ENCODE peak calls at places on chromosomes 11 and 22, in five cellular contexts. W, Z, G, J and U are unnamed samples.

GRCh38 chr11:64396079-64396591 is 37.2 kb downstream of the RPS6KA4 start:
- DNase-seq in W (no peak), Z (no peak), G (no peak), J (no peak), U (no peak)

GRCh38 chr11:110297726-110298297 is 1.4 kb upstream of the RDX start:
- DNase-seq in W (no peak), Z (no peak), G (peak), J (no peak), U (no peak)

GRCh38 chr11:114085965-114086364 is 26.5 kb downstream of the ZBTB16 start:
- DNase-seq in W (peak), Z (no peak), G (no peak), J (no peak), U (no peak)

GRCh38 chr22:48045369-48045768 is 1282.9 kb downstream of the TBC1D22A start:
- DNase-seq in W (no peak), Z (no peak), G (no peak), J (no peak), U (no peak)

GRCh38 chr11:132342408-132342807 is 972.0 kb downstream of the NTM start:
- DNase-seq in W (no peak), Z (no peak), G (no peak), J (no peak), U (no peak)

GRCh38 chr11:111693224-111693937 is 72.8 kb downstream of the PPP2R1B start:
- DNase-seq in W (no peak), Z (no peak), G (no peak), J (no peak), U (no peak)

GRCh38 chr11:27292642-27293020 is 70.4 kb downstream of the CCDC34 start:
- DNase-seq in W (no peak), Z (no peak), G (no peak), J (no peak), U (no peak)

GRCh38 chr22:21941921-21942320 is 10.7 kb downstream of the PPM1F start:
- DNase-seq in W (no peak), Z (no peak), G (no peak), J (no peak), U (no peak)

GRCh38 chr22:46617250-46618103 is 2.7 kb upstream of the GRAMD4 start:
- DNase-seq in W (no peak), Z (no peak), G (no peak), J (no peak), U (no peak)

GRCh38 chr11:23846902-23847422 is 649.9 kb upstream of the LUZP2 start:
- DNase-seq in W (no peak), Z (no peak), G (no peak), J (no peak), U (peak)

GRCh38 chr11:35216962-35217667 is 78.1 kb downstream of the CD44 start:
- DNase-seq in W (no peak), Z (no peak), G (peak), J (no peak), U (no peak)

GRCh38 chr11:61362542-61362875 is 335 bp downstream of the TMEM138 start:
- DNase-seq in W (no peak), Z (no peak), G (no peak), J (no peak), U (peak)

GRCh38 chr11:72209101-72209500 is 7.5 kb upstream of the FOLR2 start:
- DNase-seq in W (peak), Z (no peak), G (no peak), J (no peak), U (no peak)

GRCh38 chr22:50626856-50627451 is 998 bp downstream of the ARSA start:
- DNase-seq in W (no peak), Z (no peak), G (no peak), J (no peak), U (no peak)

GRCh38 chr22:19641254-19641982 is 72.9 kb upstream of the SEPTIN5 start:
- DNase-seq in W (peak), Z (no peak), G (peak), J (no peak), U (no peak)

GRCh38 chr11:35567737-35568465 is 42.5 kb upstream of the PAMR1 start:
- DNase-seq in W (peak), Z (no peak), G (peak), J (no peak), U (no peak)

GRCh38 chr11:95150977-95151684 is 61.5 kb downstream of the ENDOD1 start:
- DNase-seq in W (peak), Z (peak), G (peak), J (peak), U (peak)

GRCh38 chr11:11332141-11332710 is 20.8 kb downstream of the CSNK2A3 start:
- DNase-seq in W (no peak), Z (no peak), G (no peak), J (no peak), U (no peak)

GRCh38 chr11:34145847-34146381 is 40.5 kb downstream of the NAT10 start:
- DNase-seq in W (no peak), Z (no peak), G (no peak), J (no peak), U (no peak)

GRCh38 chr11:128310676-128311445 is 276.5 kb downstream of the ETS1 start:
- DNase-seq in W (no peak), Z (no peak), G (no peak), J (no peak), U (no peak)

GRCh38 chr11:102600666-102601065 is 24.5 kb downstream of the MMP20 start:
- DNase-seq in W (no peak), Z (no peak), G (no peak), J (no peak), U (no peak)

GRCh38 chr11:119594639-119595249 is 134.3 kb downstream of the NECTIN1 start:
- DNase-seq in W (peak), Z (peak), G (peak), J (no peak), U (no peak)

GRCh38 chr11:11279956-11280689 is 72.9 kb downstream of the CSNK2A3 start:
- DNase-seq in W (no peak), Z (peak), G (no peak), J (no peak), U (no peak)

GRCh38 chr11:22349446-22349845 is 11.3 kb downstream of the SLC17A6 start:
- DNase-seq in W (no peak), Z (no peak), G (no peak), J (no peak), U (no peak)

GRCh38 chr11:102776454-102776853 is 4.0 kb downstream of the MMP10 start:
- DNase-seq in W (no peak), Z (no peak), G (no peak), J (no peak), U (no peak)

GRCh38 chr22:42797021-42797420 is 60.1 kb downstream of the ARFGAP3 start:
- DNase-seq in W (no peak), Z (no peak), G (no peak), J (no peak), U (no peak)

GRCh38 chr11:82043316-82043715 is 690.3 kb downstream of the FAM181B start:
- DNase-seq in W (no peak), Z (no peak), G (no peak), J (peak), U (no peak)

GRCh38 chr11:82041764-82042163 is 691.9 kb downstream of the FAM181B start:
- DNase-seq in W (no peak), Z (no peak), G (no peak), J (no peak), U (no peak)

DNA sequence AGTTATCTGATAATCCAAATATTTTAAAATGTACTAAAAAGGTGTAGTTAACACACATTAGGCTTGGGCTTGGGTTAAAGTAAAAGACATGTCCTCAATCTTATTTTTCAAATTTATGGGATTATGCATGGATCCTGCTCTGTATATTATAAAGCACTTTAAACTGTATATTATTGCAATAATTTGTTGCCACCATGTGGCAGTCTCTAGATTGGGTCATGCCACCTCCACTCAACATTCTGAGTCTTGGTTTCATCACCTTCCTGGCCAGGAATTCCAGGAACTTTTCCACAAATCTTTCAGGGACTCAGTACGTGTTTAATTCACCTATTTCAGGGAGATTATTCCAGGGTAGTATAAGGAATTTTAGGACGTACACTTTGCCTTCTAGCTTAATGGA is 695.5 kb downstream of the FAM181B start:
- DNase-seq in W (no peak), Z (no peak), G (no peak), J (no peak), U (no peak)
- TF ChIP-seq CTCF in W (no peak), Z (no peak), G (no peak), J (peak), U (no peak)

DNA sequence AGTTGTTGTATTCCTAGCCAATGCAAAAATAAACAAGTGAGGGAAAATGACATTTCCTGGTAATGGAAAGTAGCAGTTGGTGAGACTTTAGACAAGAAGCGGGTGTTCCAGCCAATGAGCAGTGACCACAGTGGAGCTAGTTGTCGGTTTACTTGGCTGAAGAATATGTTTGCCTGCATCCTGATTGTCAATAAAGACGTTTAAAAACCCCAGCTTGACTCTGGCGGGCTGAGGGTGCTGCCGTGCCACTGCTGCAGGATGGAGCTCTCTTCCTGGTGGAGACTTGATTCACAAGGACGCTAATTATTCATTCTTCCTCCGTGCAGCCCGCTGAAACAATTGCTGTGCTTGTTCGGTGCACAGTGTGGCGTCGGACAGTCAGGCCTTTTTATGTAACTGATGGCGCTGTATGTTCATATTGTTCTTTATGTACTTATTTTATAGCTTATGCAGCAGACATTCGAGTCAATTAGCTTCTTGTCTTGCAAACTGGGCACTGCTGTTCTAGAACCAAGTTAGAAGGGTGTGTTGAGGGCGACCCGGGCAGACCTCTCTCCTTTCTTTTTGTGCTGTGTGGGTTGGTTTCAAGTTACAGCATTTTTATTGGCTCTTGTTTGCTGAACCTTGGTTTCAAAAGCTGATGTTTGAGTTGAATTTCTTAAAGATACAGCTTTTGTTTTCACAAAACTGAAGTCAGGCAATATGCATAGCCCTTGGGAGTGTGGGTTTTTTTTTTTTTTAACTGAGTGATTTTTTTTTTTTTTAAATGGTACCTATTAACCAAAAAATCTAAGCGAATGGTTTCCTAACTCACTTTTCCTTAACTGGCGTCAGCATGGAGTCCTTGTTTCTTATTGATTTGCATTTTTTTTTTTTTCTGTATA is 153.9 kb downstream of the TEAD1 start:
- DNase-seq in W (peak), Z (no peak), G (peak), J (peak), U (no peak)
- H3K4me3 ChIP-seq in W (peak), Z (peak), G (peak), J (peak), U (peak)

DNA sequence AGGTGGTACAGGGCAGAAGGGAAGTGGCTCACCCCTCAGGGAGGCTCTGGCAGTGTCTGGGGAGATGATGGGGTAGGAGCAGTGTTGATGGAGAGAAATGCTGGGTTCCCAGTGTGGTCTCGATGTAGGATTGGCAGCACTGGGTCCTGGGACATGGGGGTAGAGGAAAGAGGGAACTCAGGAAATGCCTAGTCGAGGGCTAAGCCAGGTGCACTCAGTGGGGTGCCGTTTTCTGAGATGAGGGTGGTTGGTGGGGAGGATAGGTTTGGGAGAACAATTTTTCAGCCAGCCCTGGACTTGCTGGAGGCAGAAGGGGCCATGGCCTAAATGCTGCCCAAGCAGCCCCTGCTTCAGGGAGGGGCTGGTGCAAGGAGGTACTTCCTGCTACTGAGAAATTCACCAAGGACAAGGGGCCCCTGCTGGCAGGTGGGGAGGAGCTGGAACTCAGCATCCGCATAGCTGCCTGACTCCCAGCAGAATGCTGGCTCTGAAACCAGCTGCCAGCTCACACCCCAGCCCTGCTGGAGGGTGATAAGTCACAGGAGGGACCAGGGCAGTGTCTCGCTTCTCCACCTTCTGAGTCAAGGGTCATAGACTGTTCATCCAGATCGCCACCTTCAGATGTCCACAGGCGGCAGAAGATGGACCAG is 6.0 kb downstream of the CCDC157 start:
- DNase-seq in W (no peak), Z (no peak), G (peak), J (no peak), U (no peak)
- TF ChIP-seq CTCF in W (no peak), Z (no peak), G (no peak), J (no peak), U (no peak)

GRCh38 chr11:130897262-130898182 is 18.8 kb downstream of the SNX19 start:
- DNase-seq in W (no peak), Z (peak), G (peak), J (peak), U (peak)
- H3K4me3 ChIP-seq in W (no peak), Z (peak), G (no peak), J (no peak), U (peak)